ENCODE peak calls at places on chromosomes 1 and 21, in four cellular contexts. O, T, G and K are unnamed samples.
A peak's percentile ranks its signal among the peaks of the same experiment; 100 is the strongest.

GRCh38 chr21:26437326-26438009 is 135.6 kb downstream of the CYYR1 start:
- DNase-seq in O (no peak), T (no peak), G (no peak), K (no peak)

GRCh38 chr1:99993468-99993845 is 23.7 kb downstream of the SLC35A3 start:
- DNase-seq in O (no peak), T (no peak), G (no peak), K (no peak)

GRCh38 chr1:162207862-162208261 is 138.4 kb downstream of the NOS1AP start:
- DNase-seq in O (no peak), T (no peak), G (no peak), K (no peak)

GRCh38 chr1:47941609-47942237 is 55.5 kb downstream of the TRABD2B start:
- DNase-seq in O (no peak), T (no peak), G (peak; percentile 15), K (no peak)

GRCh38 chr1:181514298-181515290 is 31.3 kb downstream of the CACNA1E start:
- DNase-seq in O (no peak), T (no peak), G (no peak), K (no peak)

GRCh38 chr1:1000357-1001056 is 610 bp upstream of the HES4 start:
- DNase-seq in O (peak; percentile 84), T (peak; percentile 81), G (peak; percentile 85), K (peak; percentile 95)

GRCh38 chr1:12167493-12168429 is 970 bp downstream of the TNFRSF1B start:
- DNase-seq in O (no peak), T (no peak), G (no peak), K (no peak)

GRCh38 chr1:186617860-186618780 is 62.1 kb downstream of the PTGS2 start:
- DNase-seq in O (peak; percentile 66), T (peak; percentile 87), G (no peak), K (peak; percentile 70)

GRCh38 chr1:226641671-226642231 is 93.2 kb downstream of the STUM start:
- DNase-seq in O (no peak), T (peak; percentile 70), G (no peak), K (peak; percentile 58)

GRCh38 chr1:22804333-22804906 is 93.8 kb downstream of the EPHB2 start:
- DNase-seq in O (no peak), T (no peak), G (no peak), K (no peak)

GRCh38 chr1:91404151-91405012 is at the start of gene HFM1:
- DNase-seq in O (peak; percentile 61), T (peak; percentile 88), G (peak; percentile 82), K (peak; percentile 92)

GRCh38 chr21:28111151-28111619 is 881.5 kb downstream of the LTN1 start:
- DNase-seq in O (peak; percentile 39), T (no peak), G (peak; percentile 79), K (peak; percentile 89)

GRCh38 chr1:167331650-167332049 is 111.0 kb downstream of the POU2F1 start:
- DNase-seq in O (no peak), T (no peak), G (no peak), K (no peak)

GRCh38 chr1:101366513-101367215 is 129.8 kb downstream of the S1PR1 start:
- DNase-seq in O (no peak), T (no peak), G (no peak), K (no peak)

GRCh38 chr1:62012821-62013220 is 181.8 kb upstream of the L1TD1 start:
- DNase-seq in O (no peak), T (no peak), G (no peak), K (peak; percentile 75)

DNA sequence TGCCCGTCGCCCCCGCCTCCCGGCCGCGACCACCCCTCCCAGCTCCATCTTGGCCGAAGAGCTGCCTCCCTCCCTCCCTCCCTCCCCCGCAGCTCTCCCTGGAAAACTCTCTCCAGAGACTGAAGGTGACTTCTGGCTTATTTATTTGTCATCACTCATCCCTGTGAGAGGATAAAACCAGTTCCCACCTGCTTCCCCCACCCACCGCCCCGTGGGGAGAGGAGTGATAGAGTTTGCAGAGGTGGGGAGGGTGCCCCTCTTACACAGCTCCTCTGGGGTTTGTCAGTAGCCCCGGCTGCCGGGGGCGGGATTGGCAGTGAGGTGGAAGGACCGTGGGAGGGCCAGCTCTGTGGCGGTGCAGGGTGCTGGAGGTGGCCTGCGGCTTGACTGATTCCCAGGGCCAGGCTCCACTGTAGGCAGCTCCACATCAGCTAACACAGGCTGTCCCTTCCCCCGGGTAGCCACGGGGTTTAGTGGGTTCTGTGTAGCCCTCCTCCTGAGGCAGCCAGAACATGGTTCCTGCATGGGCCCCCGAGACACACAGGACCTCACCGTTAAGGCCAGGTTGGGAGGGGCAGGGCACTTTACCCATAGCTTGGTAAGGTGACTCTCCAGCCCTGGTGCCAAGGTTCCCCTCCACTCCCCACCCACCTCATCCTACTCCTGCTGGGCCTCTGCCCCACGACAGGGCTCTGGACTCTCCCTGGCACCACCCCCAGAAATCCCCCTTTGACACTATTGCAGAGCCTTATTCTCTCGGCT is 62.2 kb downstream of the ELK4 start:
- DNase-seq in O (peak; percentile 20), T (no peak), G (peak; percentile 78), K (peak; percentile 59)
- H3K4me3 ChIP-seq in O (peak overlapping the region; percentile 37), T (no peak overlapping the region), G (peak overlapping the region; percentile 51), K (peak overlapping the region; percentile 40)

GRCh38 chr1:93671090-93671743 is 10.4 kb downstream of the BCAR3 start:
- DNase-seq in O (no peak), T (no peak), G (no peak), K (no peak)
- H3K4me1 ChIP-seq in O (peaks cover 32% of the 10 kb centered on the region), T (peaks cover 66% of the 10 kb centered on the region), G (peaks cover 96% of the 10 kb centered on the region), K (no peaks in the 10 kb centered on the region)

DNA sequence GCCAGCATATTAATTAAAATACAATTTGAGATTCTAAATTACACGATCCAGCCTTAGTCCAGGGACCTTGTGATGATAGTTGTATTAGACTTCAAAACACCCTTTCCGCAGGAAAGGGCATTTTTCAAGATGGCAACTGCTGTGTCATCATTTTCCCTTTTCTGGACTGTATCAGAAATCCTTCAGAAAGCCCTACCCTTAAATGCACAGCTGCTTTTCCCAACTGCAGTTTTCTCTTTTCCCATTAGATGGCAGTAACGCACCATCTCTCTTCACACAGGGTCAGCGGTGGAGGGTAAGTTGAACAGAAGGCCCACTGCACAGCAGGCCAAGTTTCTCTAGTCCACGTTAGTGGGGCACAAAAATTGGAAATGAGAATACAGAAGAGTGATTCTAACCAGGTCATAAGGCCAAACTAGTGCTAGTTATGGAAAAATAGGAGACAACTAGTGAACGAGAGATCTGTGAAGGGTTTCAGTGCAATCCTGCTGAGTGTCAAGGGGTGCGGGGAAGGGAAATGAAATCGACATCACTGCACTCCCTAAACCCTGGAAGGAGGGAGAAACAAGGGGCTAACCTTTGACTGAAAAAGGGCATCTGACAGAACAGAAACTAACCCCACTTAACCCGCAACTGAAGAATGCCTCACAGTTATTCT is 22.1 kb upstream of the TDRD10 start:
- DNase-seq in O (peak; percentile 69), T (no peak), G (no peak), K (peak; percentile 81)
- TF ChIP-seq POLR2AphosphoS5 in O (no peak), T (no peak), G (no peak), K (peak; percentile 45)

GRCh38 chr1:2233997-2234761 is 6.1 kb downstream of the SKI start:
- DNase-seq in O (peak; percentile 81), T (peak; percentile 97), G (peak; percentile 97), K (peak; percentile 98)
- H3K4me3 ChIP-seq in O (no peak overlapping the region), T (peak overlapping the region; percentile 17), G (peak overlapping the region; percentile 75), K (peak overlapping the region; percentile 33)

DNA sequence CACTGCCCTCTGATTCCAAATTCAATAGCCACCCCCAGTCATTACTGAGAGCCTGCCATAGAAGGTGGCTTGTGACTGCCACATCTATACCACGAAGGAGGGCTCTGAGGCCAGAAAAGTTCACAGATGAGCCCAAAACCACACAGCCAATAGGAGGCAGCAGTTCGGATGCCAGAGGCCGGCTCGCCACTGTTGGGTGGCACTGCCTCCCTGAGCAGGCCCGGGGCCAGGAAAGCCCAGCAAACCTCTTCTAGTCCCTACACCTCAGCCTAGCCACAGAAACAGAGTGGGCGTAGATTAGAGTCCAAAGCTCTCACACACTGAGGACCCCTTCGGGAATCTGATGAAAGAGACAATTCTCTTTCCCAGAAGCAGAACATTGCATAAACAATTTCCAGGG is 5.9 kb upstream of the CAMK2N1 start:
- DNase-seq in O (no peak), T (no peak), G (no peak), K (no peak)
- H3K4me1 ChIP-seq in O (peaks cover 20% of the 10 kb centered on the region), T (peaks cover 23% of the 10 kb centered on the region), G (peaks cover 36% of the 10 kb centered on the region), K (peaks cover 13% of the 10 kb centered on the region)